ENCODE peak calls at places on chromosome 6, in ten cellular contexts. T is sigmoid colon; B is fibroblast of lung; X is WTC11; Z is CD4-positive, alpha-beta T cell; E is choroid plexus epithelial cell; C is naive thymus-derived CD4-positive, alpha-beta T cell; L is GM23248; J is GM13976; I is HT1080. N is an unnamed sample.

GRCh38 chr6:139744038-139744437 is 369.6 kb upstream of the CITED2 start:
- DNase-seq in E (no peak), J (no peak), C (no peak), Z (no peak), X (no peak), B (no peak), L (no peak), T (no peak), I (no peak), N (no peak)

GRCh38 chr6:168675933-168676551 is 235.1 kb downstream of the SMOC2 start:
- DNase-seq in J (no peak), Z (no peak), L (no peak), B (no peak), C (no peak), E (no peak), T (no peak), X (no peak), I (no peak), N (peak; percentile 46)

GRCh38 chr6:130434174-130434873 is 68.5 kb downstream of the TMEM200A start:
- DNase-seq in C (no peak), L (peak; percentile 47), E (peak; percentile 84), T (no peak), I (peak; percentile 86), B (peak; percentile 85), Z (no peak), X (no peak), J (no peak), N (no peak)

GRCh38 chr6:82078286-82078908 is 169.1 kb downstream of the IBTK start:
- DNase-seq in I (no peak), C (no peak), Z (no peak), T (no peak), B (no peak), E (no peak), X (no peak), J (no peak), L (peak; percentile 5), N (no peak)

GRCh38 chr6:159513074-159513473 is 180.0 kb downstream of the SOD2 start:
- DNase-seq in E (no peak), L (peak; percentile 23), C (no peak), Z (no peak), B (no peak), X (no peak), J (no peak), I (no peak), T (no peak), N (no peak)

GRCh38 chr6:163608060-163608752 is 193.7 kb downstream of the QKI start:
- DNase-seq in L (no peak), I (no peak), E (no peak), X (no peak), Z (no peak), C (no peak), J (no peak), T (no peak), B (no peak), N (no peak)

GRCh38 chr6:154457881-154458284 is 52.6 kb downstream of the CNKSR3 start:
- DNase-seq in I (no peak), T (no peak), Z (no peak), E (no peak), C (no peak), X (no peak), L (no peak), B (no peak), J (no peak), N (no peak)

GRCh38 chr6:142718667-142719191 is 226.2 kb downstream of the HIVEP2 start:
- DNase-seq in J (no peak), E (no peak), C (no peak), B (no peak), Z (no peak), T (no peak), X (no peak), L (no peak), I (no peak), N (no peak)

GRCh38 chr6:90384720-90385119 is 88.1 kb upstream of the BACH2 start:
- DNase-seq in E (no peak), Z (no peak), T (no peak), X (no peak), B (no peak), J (no peak), I (no peak), C (no peak), L (no peak), N (no peak)

GRCh38 chr6:45655630-45656422 is 278.1 kb upstream of the SUPT3H start:
- DNase-seq in E (peak; percentile 99), J (no peak), T (no peak), I (peak; percentile 100), B (peak; percentile 100), Z (no peak), C (no peak), L (peak; percentile 99), X (no peak), N (no peak)

GRCh38 chr6:113995632-113996031 is 24.7 kb upstream of the HDAC2 start:
- DNase-seq in E (peak; percentile 96), I (peak; percentile 94), T (peak; percentile 69), B (peak; percentile 99), X (no peak), J (no peak), L (peak; percentile 96), Z (no peak), C (no peak), N (no peak)

GRCh38 chr6:12189150-12189549 is 101.0 kb upstream of the EDN1 start:
- DNase-seq in C (no peak), L (no peak), X (no peak), I (no peak), E (no peak), B (no peak), J (no peak), Z (no peak), T (no peak), N (no peak)

GRCh38 chr6:29584821-29585220 is at the start of gene OR2H2:
- DNase-seq in C (no peak), I (no peak), L (no peak), B (no peak), E (no peak), Z (no peak), T (no peak), X (no peak), J (no peak), N (no peak)

GRCh38 chr6:73108949-73109348 is 116.3 kb downstream of the KHDC1L start:
- DNase-seq in I (no peak), E (no peak), Z (no peak), X (no peak), J (no peak), T (no peak), C (no peak), L (no peak), B (no peak), N (no peak)

GRCh38 chr6:28368522-28368921 is 18.8 kb downstream of the ZKSCAN3 start:
- DNase-seq in L (no peak), B (no peak), C (no peak), E (no peak), J (peak; percentile 67), Z (no peak), I (no peak), X (no peak), T (no peak), N (no peak)

GRCh38 chr6:45924763-45925342 is 90.8 kb downstream of the CLIC5 start:
- DNase-seq in Z (no peak), T (no peak), C (no peak), I (no peak), J (no peak), L (no peak), E (no peak), X (no peak), B (no peak), N (no peak)

GRCh38 chr6:34593741-34594140 is 37.6 kb upstream of the SPDEF start:
- DNase-seq in T (peak; percentile 25), J (no peak), C (no peak), I (no peak), L (no peak), E (no peak), Z (no peak), B (no peak), X (no peak), N (peak; percentile 51)

GRCh38 chr6:9927271-9927670 is 487.6 kb downstream of the TFAP2A start:
- DNase-seq in B (no peak), Z (no peak), J (no peak), X (no peak), E (no peak), T (no peak), L (peak; percentile 3), I (peak; percentile 27), C (no peak), N (no peak)

GRCh38 chr6:116370717-116371383 is at the start of gene DSE:
- DNase-seq in E (peak; percentile 90), B (peak; percentile 88), C (peak; percentile 47), I (peak; percentile 69), J (peak; percentile 84), L (peak; percentile 90), X (peak; percentile 89), Z (peak; percentile 62), T (peak; percentile 94), N (peak; percentile 94)

GRCh38 chr6:77926198-77926752 is 273.4 kb downstream of the MEI4 start:
- DNase-seq in E (peak; percentile 70), L (no peak), I (no peak), J (no peak), Z (no peak), X (no peak), T (no peak), B (no peak), C (no peak), N (no peak)

GRCh38 chr6:126625019-126625418 is 285.1 kb downstream of the CENPW start:
- DNase-seq in E (peak; percentile 64), Z (no peak), B (peak; percentile 32), J (no peak), I (peak; percentile 28), L (peak; percentile 55), T (no peak), C (no peak), X (peak; percentile 21), N (no peak)

GRCh38 chr6:16704706-16705402 is 56.4 kb downstream of the ATXN1 start:
- DNase-seq in B (peak; percentile 88), I (peak; percentile 77), E (peak; percentile 65), J (no peak), Z (no peak), L (peak; percentile 72), C (no peak), X (no peak), T (no peak), N (no peak)

GRCh38 chr6:52271852-52272460 is 12.6 kb downstream of the MCM3 start:
- DNase-seq in C (no peak), I (no peak), L (no peak), X (no peak), T (no peak), Z (no peak), E (no peak), J (no peak), B (no peak), N (no peak)

GRCh38 chr6:75849329-75850025 is 100.4 kb downstream of the MYO6 start:
- DNase-seq in X (no peak), E (no peak), Z (no peak), J (no peak), C (no peak), L (no peak), I (no peak), B (peak; percentile 0), T (no peak), N (no peak)

GRCh38 chr6:35896228-35896627 is 24.7 kb downstream of the SRPK1 start:
- DNase-seq in J (no peak), T (no peak), B (no peak), X (no peak), C (no peak), E (no peak), I (no peak), Z (no peak), L (no peak), N (no peak)

GRCh38 chr6:40474937-40475336 is 112.2 kb downstream of the LRFN2 start:
- DNase-seq in T (no peak), E (no peak), J (no peak), I (no peak), B (no peak), C (no peak), X (peak; percentile 25), L (no peak), Z (no peak), N (no peak)

GRCh38 chr6:128036808-128037570 is 136.1 kb upstream of the THEMIS start:
- DNase-seq in Z (no peak), L (peak; percentile 3), E (peak; percentile 16), I (no peak), T (no peak), B (no peak), C (no peak), X (no peak), J (no peak), N (no peak)

GRCh38 chr6:16936893-16937292 is 165.0 kb upstream of the STMND1 start:
- DNase-seq in Z (no peak), L (no peak), X (no peak), J (no peak), E (no peak), I (no peak), B (no peak), T (no peak), C (no peak), N (no peak)